ENCODE peak calls at places on chromosomes 6 and 20, in four cellular contexts. H is K562, Z is GM12878, N is A549. F is an unnamed sample.

GRCh38 chr6:168302534-168302933 is 17.0 kb downstream of the DACT2 start:
- DNase-seq in N (peak), Z (no peak), H (peak), F (peak)

GRCh38 chr6:33160728-33161323 is 31.4 kb downstream of the COL11A2 start:
- DNase-seq in N (peak), H (no peak), Z (no peak), F (no peak)

GRCh38 chr6:11065436-11066202 is 21.5 kb upstream of the ELOVL2 start:
- DNase-seq in N (no peak), H (no peak), Z (no peak), F (no peak)

GRCh38 chr6:43798688-43799444 is 28.9 kb downstream of the VEGFA start:
- DNase-seq in H (peak), Z (peak), N (peak), F (peak)

GRCh38 chr6:132270745-132271414 is 130.4 kb downstream of the MOXD1 start:
- DNase-seq in N (no peak), H (no peak), Z (no peak), F (no peak)

GRCh38 chr6:75546401-75546800 is 52.8 kb upstream of the FILIP1 start:
- DNase-seq in Z (no peak), H (peak), N (peak), F (peak)

GRCh38 chr6:105384004-105384403 is 18.9 kb downstream of the PREP start:
- DNase-seq in H (peak), Z (no peak), N (peak), F (no peak)

GRCh38 chr20:2874456-2874855 is 1.2 kb downstream of the PTPRA start:
- DNase-seq in H (peak), N (no peak), Z (no peak), F (no peak)

GRCh38 chr20:23105193-23105592 is 19.1 kb upstream of the CD93 start:
- DNase-seq in N (no peak), H (no peak), Z (no peak), F (no peak)

GRCh38 chr6:33013608-33014007 is 4.2 kb upstream of the HLA-DOA start:
- DNase-seq in N (no peak), Z (no peak), H (no peak), F (no peak)

GRCh38 chr20:23136893-23137745 is 51.0 kb upstream of the CD93 start:
- DNase-seq in Z (no peak), N (peak), H (peak), F (no peak)

GRCh38 chr6:25405442-25405841 is 126.3 kb downstream of the CARMIL1 start:
- DNase-seq in N (no peak), H (no peak), Z (no peak), F (no peak)

GRCh38 chr6:85691478-85691877 is 48.8 kb upstream of the SYNCRIP start:
- DNase-seq in N (no peak), H (no peak), Z (no peak), F (no peak)

GRCh38 chr6:144232434-144233223 is 52.5 kb upstream of the UTRN start:
- DNase-seq in N (no peak), H (no peak), Z (no peak), F (no peak)

GRCh38 chr20:57671662-57672061 is 38.2 kb downstream of the PMEPA1 start:
- DNase-seq in N (no peak), Z (no peak), H (no peak), F (no peak)

GRCh38 chr20:57672953-57673575 is 36.8 kb downstream of the PMEPA1 start:
- DNase-seq in N (no peak), H (no peak), Z (no peak), F (no peak)

GRCh38 chr20:57671072-57671391 is 38.8 kb downstream of the PMEPA1 start:
- DNase-seq in N (no peak), H (no peak), Z (no peak), F (no peak)

GRCh38 chr20:57670288-57671071 is 39.3 kb downstream of the PMEPA1 start:
- DNase-seq in Z (no peak), N (no peak), H (no peak), F (no peak)

GRCh38 chr20:57672164-57672563 is 37.7 kb downstream of the PMEPA1 start:
- DNase-seq in Z (no peak), H (no peak), N (no peak), F (no peak)
- TF ChIP-seq KDM1A in Z (no peak), H (no peak), N (no peak), F (no peak)

GRCh38 chr20:58890454-58891075 is 38.0 kb downstream of the GNAS start:
- DNase-seq in N (peak), H (peak), Z (no peak), F (peak)
- TF ChIP-seq BHLHE40 in N (no peak), H (no peak), Z (no peak), F (no peak)

GRCh38 chr6:41600499-41601247 is 37.6 kb upstream of the MDFI start:
- DNase-seq in H (no peak), Z (no peak), N (no peak), F (no peak)

GRCh38 chr6:41601248-41601549 is 37.1 kb upstream of the MDFI start:
- DNase-seq in N (no peak), Z (no peak), H (no peak), F (no peak)

GRCh38 chr6:41602864-41603608 is 35.2 kb upstream of the MDFI start:
- DNase-seq in H (peak), N (peak), Z (peak), F (peak)

GRCh38 chr6:41604006-41604405 is 34.3 kb upstream of the MDFI start:
- DNase-seq in Z (no peak), N (no peak), H (no peak), F (no peak)

DNA sequence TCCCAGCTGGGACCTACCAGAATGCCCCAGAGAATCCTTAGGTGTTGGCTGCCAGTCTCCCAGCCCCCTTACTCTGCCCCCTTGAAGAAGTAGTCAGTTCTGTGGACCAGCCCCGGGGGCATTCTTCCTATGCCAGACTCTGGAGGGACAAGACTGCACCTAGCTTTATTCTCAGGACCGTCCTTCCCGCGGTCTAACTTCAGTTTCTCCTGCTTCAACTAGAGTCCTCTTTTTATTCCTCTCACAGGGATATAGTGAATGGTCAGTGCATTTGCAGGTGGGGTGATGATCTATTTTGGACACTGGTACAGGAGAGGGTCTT is 35.9 kb upstream of the MDFI start:
- DNase-seq in H (no peak), Z (no peak), N (no peak), F (no peak)
- TF ChIP-seq KDM1A in H (no peak), Z (no peak), N (no peak), F (no peak)

GRCh38 chr6:111105578-111105977 is 18.3 kb downstream of the SLC16A10 start:
- DNase-seq in Z (no peak), N (peak), H (peak), F (peak)
- TF ChIP-seq BHLHE40 in Z (no peak), N (peak), H (peak), F (peak)

DNA sequence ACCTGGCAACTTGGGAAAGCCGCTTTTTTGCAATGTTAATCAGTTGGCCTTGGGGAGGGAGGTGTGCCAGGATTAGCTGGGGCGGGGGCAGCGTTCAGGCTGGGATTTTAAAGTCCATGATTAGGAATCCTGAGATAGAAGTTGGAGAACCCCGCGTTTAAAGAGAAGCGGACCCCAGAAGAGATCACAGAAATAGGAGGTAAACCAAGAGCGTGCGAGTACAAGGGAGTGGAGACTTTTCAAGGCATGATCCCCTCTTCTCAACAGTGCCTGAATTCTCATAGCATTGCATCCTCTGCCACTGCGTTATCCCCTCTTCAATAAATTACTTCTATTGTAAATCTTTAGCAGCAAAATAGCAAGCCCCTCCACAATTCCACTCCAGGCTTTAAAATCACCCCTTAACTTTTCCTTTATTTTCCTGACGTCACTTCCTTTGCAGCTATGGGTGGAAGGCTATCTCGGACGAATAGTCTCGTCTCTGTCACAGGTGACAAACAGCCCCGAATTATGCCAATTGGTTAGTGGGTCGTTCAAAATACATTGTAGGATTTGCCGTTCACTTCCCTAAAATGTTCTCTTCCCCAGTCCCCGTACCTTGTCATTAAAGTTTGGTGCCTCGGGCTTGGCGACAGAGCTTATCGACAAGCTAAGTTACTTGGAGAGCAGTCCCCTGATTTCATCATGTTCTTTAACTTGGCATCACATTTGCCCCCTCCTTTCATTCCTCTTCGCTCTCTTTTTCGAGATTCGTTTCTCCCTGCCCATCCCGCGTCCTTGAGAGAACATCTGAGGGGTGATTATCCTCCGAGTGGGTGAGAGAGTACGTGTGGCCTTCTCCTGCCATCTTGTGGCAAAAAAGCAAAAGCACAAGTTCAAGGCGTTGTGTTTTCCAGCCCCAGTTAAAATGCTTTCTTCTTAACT is 17.1 kb downstream of the OR2B2 start:
- DNase-seq in Z (peak), H (peak), N (peak), F (peak)
- TF ChIP-seq KDM1A in Z (no peak), H (no peak), N (no peak), F (no peak)

DNA sequence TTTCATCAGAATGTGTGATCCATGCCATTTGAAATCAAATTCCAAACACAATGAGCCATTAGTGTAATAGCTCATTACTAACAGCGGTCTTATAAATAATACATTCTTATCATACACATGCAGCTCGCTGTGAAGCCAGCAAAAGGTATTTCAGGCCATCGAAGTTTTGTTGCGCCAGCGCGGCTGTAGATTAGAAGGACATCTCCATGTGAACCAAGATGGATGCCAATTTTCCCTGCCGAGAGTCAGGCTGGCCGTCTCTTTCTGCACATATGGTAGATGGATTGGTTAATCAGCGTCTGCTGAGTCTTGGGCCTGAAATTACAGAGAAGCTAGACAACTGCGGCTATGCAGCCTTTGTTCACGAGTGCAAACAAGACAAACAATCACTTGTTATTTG is 44.1 kb downstream of the CFAP61 start:
- DNase-seq in H (no peak), N (no peak), Z (no peak), F (no peak)
- TF ChIP-seq BHLHE40 in H (no peak), N (no peak), Z (no peak), F (no peak)

DNA sequence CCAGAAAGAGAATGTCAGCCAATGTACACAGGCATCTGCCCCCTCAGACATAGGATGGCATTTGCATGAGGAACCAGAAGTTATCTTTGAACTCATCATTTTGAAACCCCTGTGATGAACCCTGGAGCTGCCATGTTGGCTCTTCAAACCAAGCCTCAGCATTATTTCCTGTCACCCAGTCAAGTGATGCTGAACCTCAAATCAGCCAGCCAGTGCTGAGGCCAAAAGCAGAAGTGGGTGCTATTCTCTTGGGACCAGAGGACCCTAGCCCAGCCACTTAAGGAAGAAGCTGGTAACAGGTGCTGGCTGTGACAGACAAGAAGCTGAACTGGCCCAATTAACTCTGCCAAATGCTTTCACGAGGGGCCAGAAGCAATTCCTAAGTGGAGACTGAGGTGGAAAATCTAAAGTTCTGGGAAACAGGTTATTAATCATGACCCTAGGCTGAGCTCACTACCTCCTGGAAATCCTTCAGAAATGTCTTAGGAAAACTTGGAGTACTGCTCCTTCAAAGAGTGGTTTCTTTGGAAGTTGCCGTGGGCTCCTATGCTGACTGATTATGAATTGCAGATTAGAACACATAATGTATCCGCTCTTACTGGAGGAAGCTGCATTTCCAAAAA is 4.0 kb downstream of the PKIG start:
- DNase-seq in H (no peak), N (no peak), Z (peak), F (no peak)
- TF ChIP-seq KDM1A in H (no peak), N (no peak), Z (no peak), F (no peak)